ENCODE peak calls at places on chromosomes 4 and X, in four cellular contexts. E is stomach; X is adipocyte; H is effector memory CD4-positive, alpha-beta T cell. G is an unnamed sample.

GRCh38 chr4:170589597-170590191 is 499.9 kb upstream of the AADAT start:
- DNase-seq in E (no peak), X (peak), H (no peak), G (peak)

GRCh38 chrX:40377684-40378083 is 203.1 kb upstream of the ATP6AP2 start:
- DNase-seq in E (no peak), X (no peak), H (no peak), G (no peak)

GRCh38 chrX:4240541-4241194 is 527.2 kb upstream of the PRKX start:
- DNase-seq in E (no peak), X (no peak), H (no peak), G (no peak)

GRCh38 chr4:10496200-10496599 is 39.0 kb upstream of the ZNF518B start:
- DNase-seq in E (no peak), X (no peak), H (no peak), G (no peak)

GRCh38 chrX:70088791-70089190 is 26.5 kb downstream of the OTUD6A start:
- DNase-seq in E (no peak), X (no peak), H (no peak), G (no peak)

GRCh38 chrX:107718156-107718621 is 57.4 kb downstream of the TSC22D3 start:
- DNase-seq in E (peak), X (peak), H (peak), G (peak)

GRCh38 chr4:153521467-153521866 is 55.3 kb downstream of the TMEM131L start:
- DNase-seq in E (no peak), X (no peak), H (no peak), G (no peak)

GRCh38 chr4:104728380-104729122 is 233.9 kb upstream of the CXXC4 start:
- DNase-seq in E (no peak), X (peak), H (no peak), G (peak)

GRCh38 chr4:140037353-140038030 is 116.5 kb downstream of the MAML3 start:
- DNase-seq in E (no peak), X (peak), H (no peak), G (peak)

GRCh38 chr4:33975996-33976395 is 2268.3 kb downstream of the ARAP2 start:
- DNase-seq in E (no peak), X (peak), H (no peak), G (no peak)

GRCh38 chr4:122783301-122784215 is 43.1 kb upstream of the FGF2 start:
- DNase-seq in E (no peak), X (peak), H (no peak), G (peak)

GRCh38 chr4:185011408-185011807 is 6.9 kb upstream of the HELT start:
- DNase-seq in E (no peak), X (peak), H (no peak), G (peak)

GRCh38 chr4:76305971-76306881 is at the start of gene STBD1:
- DNase-seq in E (peak), X (peak), H (no peak), G (peak)

GRCh38 chr4:159008671-159009070 is 94.2 kb upstream of the RAPGEF2 start:
- DNase-seq in E (no peak), X (no peak), H (no peak), G (no peak)

GRCh38 chr4:88616275-88616996 is 24.2 kb downstream of the HERC3 start:
- DNase-seq in E (no peak), X (peak), H (no peak), G (peak)

GRCh38 chr4:82792912-82793649 is 5.5 kb downstream of the SCD5 start:
- DNase-seq in E (no peak), X (peak), H (no peak), G (no peak)

GRCh38 chrX:46588263-46588662 is 14.7 kb downstream of the CHST7 start:
- DNase-seq in E (no peak), X (peak), H (peak), G (peak)

GRCh38 chr4:57109530-57109846 is 697 bp downstream of the IGFBP7 start:
- DNase-seq in E (no peak), X (peak), H (no peak), G (no peak)

GRCh38 chr4:3352505-3352904 is 59.7 kb downstream of the RGS12 start:
- DNase-seq in E (no peak), X (no peak), H (no peak), G (no peak)

GRCh38 chr4:16070203-16070602 is 13.6 kb downstream of the PROM1 start:
- DNase-seq in E (no peak), X (no peak), H (no peak), G (no peak)

GRCh38 chrX:110086162-110086915 is 83.4 kb downstream of the TMEM164 start:
- DNase-seq in E (no peak), X (peak), H (no peak), G (peak)

GRCh38 chr4:81472249-81473085 is 760 bp upstream of the RASGEF1B start:
- DNase-seq in E (peak), X (peak), H (peak), G (no peak)